ENCODE peak calls at places on chromosomes 6 and 20, in ten cellular contexts. Z, J, P, O, C, V, T, I, H and G are unnamed samples.

GRCh38 chr6:31928672-31928939 is 1.1 kb downstream of the C2 start:
- DNase-seq in Z (no peak), J (no peak), P (no peak), O (no peak), C (no peak), V (no peak), T (no peak), I (no peak), H (no peak), G (no peak)

GRCh38 chr20:40797425-40797824 is 108.4 kb upstream of the MAFB start:
- DNase-seq in Z (peak; percentile 3), J (no peak), P (no peak), O (no peak), C (peak; percentile 16), V (no peak), T (peak; percentile 17), I (peak; percentile 38), H (peak; percentile 25), G (no peak)

GRCh38 chr6:137928286-137928685 is 61.2 kb downstream of the TNFAIP3 start:
- DNase-seq in Z (no peak), J (no peak), P (no peak), O (no peak), C (no peak), V (no peak), T (no peak), I (no peak), H (no peak), G (no peak)

GRCh38 chr20:61980647-61981583 is 84.8 kb downstream of the TAF4 start:
- DNase-seq in Z (no peak), J (no peak), P (no peak), O (no peak), C (no peak), V (no peak), T (no peak), I (no peak), H (no peak), G (peak; percentile 22)

GRCh38 chr20:31821427-31821826 is 2.3 kb downstream of the MYLK2 start:
- DNase-seq in Z (no peak), J (no peak), P (no peak), O (no peak), C (no peak), V (no peak), T (no peak), I (no peak), H (no peak), G (no peak)

GRCh38 chr6:16639689-16640480 is 121.4 kb downstream of the ATXN1 start:
- DNase-seq in Z (no peak), J (no peak), P (peak; percentile 73), O (no peak), C (no peak), V (no peak), T (peak; percentile 89), I (no peak), H (no peak), G (no peak)

GRCh38 chr20:38649275-38649891 is 47.8 kb downstream of the ARHGAP40 start:
- DNase-seq in Z (no peak), J (no peak), P (no peak), O (no peak), C (peak; percentile 44), V (peak; percentile 57), T (no peak), I (no peak), H (peak; percentile 51), G (no peak)

GRCh38 chr20:24999568-24999967 is 7.0 kb upstream of the APMAP start:
- DNase-seq in Z (no peak), J (peak; percentile 55), P (no peak), O (no peak), C (no peak), V (no peak), T (no peak), I (peak; percentile 49), H (no peak), G (no peak)

GRCh38 chr6:6707143-6707542 is 118.6 kb downstream of the LY86 start:
- DNase-seq in Z (no peak), J (no peak), P (no peak), O (no peak), C (no peak), V (no peak), T (no peak), I (no peak), H (no peak), G (no peak)

GRCh38 chr6:70124882-70125535 is 177.9 kb downstream of the COL9A1 start:
- DNase-seq in Z (no peak), J (no peak), P (no peak), O (no peak), C (no peak), V (no peak), T (peak; percentile 19), I (no peak), H (no peak), G (no peak)

GRCh38 chr6:19349429-19349828 is 487.7 kb upstream of the ID4 start:
- DNase-seq in Z (no peak), J (no peak), P (no peak), O (no peak), C (no peak), V (no peak), T (no peak), I (no peak), H (no peak), G (no peak)

GRCh38 chr20:53677447-53678314 is 84.0 kb upstream of the ZNF217 start:
- DNase-seq in Z (no peak), J (no peak), P (no peak), O (peak; percentile 41), C (no peak), V (no peak), T (peak; percentile 46), I (no peak), H (no peak), G (no peak)

GRCh38 chr20:37142708-37143107 is 36.4 kb upstream of the RPN2 start:
- DNase-seq in Z (no peak), J (no peak), P (peak; percentile 40), O (no peak), C (no peak), V (no peak), T (peak; percentile 6), I (no peak), H (no peak), G (no peak)

GRCh38 chr20:44496976-44497375 is 21.3 kb downstream of the TTPAL start:
- DNase-seq in Z (no peak), J (no peak), P (peak; percentile 85), O (no peak), C (no peak), V (no peak), T (peak; percentile 96), I (no peak), H (peak; percentile 23), G (no peak)

GRCh38 chr20:63295422-63295821 is 2.4 kb downstream of the COL20A1 start:
- DNase-seq in Z (no peak), J (no peak), P (no peak), O (no peak), C (no peak), V (no peak), T (no peak), I (no peak), H (no peak), G (no peak)
- TF ChIP-seq CTCF in Z (no peak), J (no peak), P (no peak), O (no peak), C (no peak), V (no peak), T (no peak), I (no peak), H (no peak), G (no peak)

DNA sequence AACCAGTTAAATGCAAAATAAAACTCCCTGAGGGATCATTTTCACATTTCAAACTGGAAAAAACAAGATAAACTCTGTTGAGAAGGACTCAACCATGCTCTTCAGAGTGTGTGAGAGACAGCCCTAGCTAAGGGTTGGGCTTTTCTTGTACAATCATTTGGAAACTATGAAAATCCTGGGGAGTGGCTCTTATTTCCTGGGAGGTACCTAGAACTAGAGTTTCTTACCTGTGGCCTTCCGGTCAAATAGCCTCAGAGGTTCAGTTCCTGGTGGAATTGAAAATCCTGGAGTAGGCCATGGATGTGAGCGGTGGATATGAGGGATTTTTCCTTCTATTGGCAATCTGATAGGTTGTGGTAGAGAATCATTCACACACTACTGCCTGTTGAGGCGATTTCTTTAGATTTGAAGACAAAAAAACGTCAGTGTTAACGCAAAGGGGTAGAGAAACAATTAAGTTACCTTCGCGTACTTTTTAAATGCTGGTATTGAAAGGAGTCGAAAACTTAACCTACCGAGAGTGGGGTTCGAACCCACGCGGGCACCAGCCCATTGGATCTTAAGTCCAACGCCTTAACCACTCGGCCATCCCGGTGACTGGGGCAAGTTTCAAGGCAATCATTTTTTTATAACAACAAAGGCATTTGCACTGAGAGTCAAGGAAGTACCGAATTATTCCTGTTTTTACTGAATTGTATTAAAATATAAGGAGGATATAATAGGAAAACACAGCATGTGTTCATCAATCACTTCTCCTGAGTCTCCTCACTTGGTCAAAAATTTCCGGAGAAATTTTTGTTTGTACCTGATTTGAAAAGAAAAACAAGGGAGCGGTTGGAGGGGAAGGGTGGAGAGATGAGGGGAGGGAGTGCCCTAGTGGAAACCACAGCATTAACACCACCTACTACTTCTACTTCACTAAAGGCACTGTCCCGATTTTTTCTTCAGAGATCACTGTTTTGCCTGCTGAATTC is 191.3 kb downstream of the OR2B2 start:
- DNase-seq in Z (no peak), J (no peak), P (peak; percentile 71), O (no peak), C (peak; percentile 40), V (no peak), T (peak; percentile 24), I (no peak), H (no peak), G (no peak)
- TF ChIP-seq CTCF in Z (no peak), J (no peak), P (peak; percentile 23), O (no peak), C (no peak), V (no peak), T (no peak), I (no peak), H (peak; percentile 12), G (no peak)

DNA sequence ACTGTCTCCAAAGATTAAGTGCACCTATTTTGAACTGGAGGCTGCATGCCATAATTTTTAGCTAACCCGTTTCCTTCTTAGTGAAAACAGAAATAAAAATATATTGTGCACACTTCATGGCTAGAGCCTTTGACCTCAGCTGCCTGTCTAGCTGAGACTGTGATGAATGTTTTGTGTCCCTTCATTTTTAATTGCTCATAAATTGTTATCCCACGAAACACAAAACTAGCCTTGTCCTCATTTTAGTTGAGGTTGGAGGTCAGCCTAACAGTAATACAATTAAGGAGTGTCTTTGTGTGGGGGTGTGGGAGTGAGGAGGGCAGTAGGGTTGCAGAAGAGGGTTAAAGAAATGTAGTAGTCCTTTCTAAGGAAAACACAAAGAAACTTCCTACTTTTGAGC is 336.0 kb upstream of the POU3F2 start:
- DNase-seq in Z (no peak), J (no peak), P (no peak), O (no peak), C (no peak), V (no peak), T (no peak), I (no peak), H (no peak), G (no peak)
- TF ChIP-seq CTCF in Z (no peak), J (no peak), P (no peak), O (no peak), C (no peak), V (no peak), T (no peak), I (no peak), H (no peak), G (no peak)

DNA sequence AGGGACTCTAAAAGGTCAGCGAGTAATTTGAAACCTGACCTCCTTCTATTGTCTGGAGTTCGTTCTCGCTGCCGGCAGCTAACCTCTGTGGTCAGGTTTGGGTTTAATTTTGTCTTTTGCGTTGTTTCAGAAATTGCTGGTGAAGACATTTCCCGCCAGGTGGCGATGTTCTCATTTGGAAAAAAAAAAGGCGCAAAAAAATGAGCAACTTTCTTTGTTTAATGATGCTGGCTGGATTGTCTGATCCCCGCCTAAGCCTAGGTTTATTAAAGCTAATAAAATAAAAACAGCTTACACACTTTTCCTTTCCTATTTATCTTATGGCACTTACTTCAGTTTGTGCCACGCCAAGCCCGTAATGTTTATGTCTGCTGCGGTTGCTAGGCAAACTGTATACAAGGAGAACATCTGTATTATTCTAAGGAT is 205.5 kb downstream of the DOK5 start:
- DNase-seq in Z (no peak), J (no peak), P (peak; percentile 53), O (no peak), C (peak; percentile 17), V (peak; percentile 31), T (peak; percentile 35), I (no peak), H (peak; percentile 28), G (no peak)
- TF ChIP-seq CTCF in Z (peak; percentile 48), J (peak; percentile 49), P (peak; percentile 87), O (peak; percentile 52), C (peak; percentile 44), V (peak; percentile 41), T (peak; percentile 60), I (peak; percentile 76), H (peak; percentile 59), G (no peak)